ENCODE peak calls at places on chromosomes 2 and 18, in six cellular contexts. One of them, this sample, is unnamed. For H3K27me3 and H3K4me1, the result is how much of the 10 kb centered on the place peaks cover.

GRCh38 chr2:121524650-121525425 is 5.8 kb upstream of the RNU4ATAC start:
- DNase-seq in GM23338: no peak
- DNase-seq in CD8-positive, alpha-beta memory T cell: no peak
- DNase-seq in HepG2: no peak
- DNase-seq in sigmoid colon: no peak
- DNase-seq in K562: peak
- DNase-seq in this sample: peak

GRCh38 chr2:229104026-229104425 is 167.1 kb downstream of the PID1 start:
- DNase-seq in GM23338: no peak
- DNase-seq in CD8-positive, alpha-beta memory T cell: no peak
- DNase-seq in HepG2: no peak
- DNase-seq in sigmoid colon: no peak
- DNase-seq in K562: no peak
- DNase-seq in this sample: no peak

GRCh38 chr2:47905454-47906260 is 641 bp downstream of the FBXO11 start:
- DNase-seq in GM23338: no peak
- DNase-seq in CD8-positive, alpha-beta memory T cell: peak
- DNase-seq in HepG2: no peak
- DNase-seq in sigmoid colon: peak
- DNase-seq in K562: peak
- DNase-seq in this sample: peak

GRCh38 chr18:41845563-41845962 is 109.5 kb upstream of the PIK3C3 start:
- DNase-seq in GM23338: no peak
- DNase-seq in CD8-positive, alpha-beta memory T cell: no peak
- DNase-seq in HepG2: no peak
- DNase-seq in sigmoid colon: no peak
- DNase-seq in K562: no peak
- DNase-seq in this sample: no peak

GRCh38 chr2:191234456-191234855 is 10.7 kb upstream of the MYO1B start:
- DNase-seq in GM23338: no peak
- DNase-seq in CD8-positive, alpha-beta memory T cell: no peak
- DNase-seq in HepG2: no peak
- DNase-seq in sigmoid colon: no peak
- DNase-seq in K562: no peak
- DNase-seq in this sample: no peak

GRCh38 chr2:217800433-217801114 is 202.2 kb downstream of the TNS1 start:
- DNase-seq in GM23338: no peak
- DNase-seq in CD8-positive, alpha-beta memory T cell: no peak
- DNase-seq in HepG2: no peak
- DNase-seq in sigmoid colon: peak
- DNase-seq in K562: no peak
- DNase-seq in this sample: no peak

GRCh38 chr2:238518127-238518827 is 91.5 kb downstream of the ASB1 start:
- DNase-seq in GM23338: no peak
- DNase-seq in CD8-positive, alpha-beta memory T cell: no peak
- DNase-seq in HepG2: peak
- DNase-seq in sigmoid colon: no peak
- DNase-seq in K562: no peak
- DNase-seq in this sample: no peak

GRCh38 chr18:2324459-2324858 is 246.8 kb downstream of the METTL4 start:
- DNase-seq in GM23338: no peak
- DNase-seq in CD8-positive, alpha-beta memory T cell: no peak
- DNase-seq in HepG2: no peak
- DNase-seq in sigmoid colon: no peak
- DNase-seq in K562: no peak
- DNase-seq in this sample: no peak

GRCh38 chr2:17759805-17760204 is 5.9 kb downstream of the GEN1 start:
- DNase-seq in GM23338: no peak
- DNase-seq in CD8-positive, alpha-beta memory T cell: no peak
- DNase-seq in HepG2: no peak
- DNase-seq in sigmoid colon: no peak
- DNase-seq in K562: no peak
- DNase-seq in this sample: no peak

GRCh38 chr2:46294185-46294836 is 2.9 kb upstream of the EPAS1 start:
- DNase-seq in GM23338: peak
- DNase-seq in CD8-positive, alpha-beta memory T cell: no peak
- DNase-seq in HepG2: no peak
- DNase-seq in sigmoid colon: no peak
- DNase-seq in K562: peak
- DNase-seq in this sample: no peak

GRCh38 chr2:222919841-222920609 is 59.2 kb downstream of the ACSL3 start:
- DNase-seq in GM23338: no peak
- DNase-seq in CD8-positive, alpha-beta memory T cell: no peak
- DNase-seq in HepG2: no peak
- DNase-seq in sigmoid colon: no peak
- DNase-seq in K562: peak
- DNase-seq in this sample: peak

GRCh38 chr2:72263043-72263780 is 115.5 kb upstream of the CYP26B1 start:
- DNase-seq in GM23338: no peak
- DNase-seq in CD8-positive, alpha-beta memory T cell: no peak
- DNase-seq in HepG2: no peak
- DNase-seq in sigmoid colon: no peak
- DNase-seq in K562: no peak
- DNase-seq in this sample: no peak

GRCh38 chr2:219415580-219416232 is 2.5 kb upstream of the DES start:
- DNase-seq in GM23338: no peak
- DNase-seq in CD8-positive, alpha-beta memory T cell: no peak
- DNase-seq in HepG2: no peak
- DNase-seq in sigmoid colon: peak
- DNase-seq in K562: peak
- DNase-seq in this sample: no peak

GRCh38 chr2:219416938-219417337 is 1.2 kb upstream of the DES start:
- DNase-seq in GM23338: no peak
- DNase-seq in CD8-positive, alpha-beta memory T cell: no peak
- DNase-seq in HepG2: no peak
- DNase-seq in sigmoid colon: no peak
- DNase-seq in K562: no peak
- DNase-seq in this sample: no peak

GRCh38 chr2:219417374-219417773 is 803 bp upstream of the DES start:
- DNase-seq in GM23338: no peak
- DNase-seq in CD8-positive, alpha-beta memory T cell: no peak
- DNase-seq in HepG2: no peak
- DNase-seq in sigmoid colon: peak
- DNase-seq in K562: peak
- DNase-seq in this sample: no peak

GRCh38 chr2:219414857-219415256 is 3.3 kb upstream of the DES start:
- DNase-seq in GM23338: no peak
- DNase-seq in CD8-positive, alpha-beta memory T cell: no peak
- DNase-seq in HepG2: no peak
- DNase-seq in sigmoid colon: no peak
- DNase-seq in K562: no peak
- DNase-seq in this sample: no peak

DNA sequence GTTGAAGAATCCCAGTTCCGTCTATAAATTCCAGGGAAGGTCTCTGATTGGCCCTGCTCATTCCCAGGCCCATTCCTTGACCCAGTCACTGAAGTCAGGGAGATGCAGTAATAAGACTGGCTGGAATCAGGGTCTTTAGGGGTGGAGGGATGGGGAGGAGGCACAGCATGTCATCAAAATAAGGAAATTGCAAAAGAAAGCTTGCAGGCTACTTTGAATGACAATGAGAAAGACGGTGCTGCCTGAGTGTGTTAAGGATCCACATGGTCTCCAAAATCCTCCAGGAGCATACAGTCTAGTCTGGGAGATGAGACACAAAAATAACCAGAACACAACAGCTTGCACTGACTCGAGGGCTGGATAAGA is 2.0 kb upstream of the DES start:
- DNase-seq in GM23338: peak
- DNase-seq in CD8-positive, alpha-beta memory T cell: no peak
- DNase-seq in HepG2: no peak
- DNase-seq in sigmoid colon: no peak
- DNase-seq in K562: no peak
- DNase-seq in this sample: no peak
- H3K27me3 ChIP-seq in GM23338: under half
- H3K27me3 ChIP-seq in CD8-positive, alpha-beta memory T cell: under half
- H3K27me3 ChIP-seq in HepG2: under half
- H3K27me3 ChIP-seq in sigmoid colon: under half
- H3K27me3 ChIP-seq in K562: under half
- H3K27me3 ChIP-seq in this sample: under half

GRCh38 chr2:8636041-8636491 is 45.8 kb upstream of the ID2 start:
- DNase-seq in GM23338: no peak
- DNase-seq in CD8-positive, alpha-beta memory T cell: no peak
- DNase-seq in HepG2: no peak
- DNase-seq in sigmoid colon: peak
- DNase-seq in K562: peak
- DNase-seq in this sample: no peak

GRCh38 chr2:8632755-8633154 is 49.1 kb upstream of the ID2 start:
- DNase-seq in GM23338: no peak
- DNase-seq in CD8-positive, alpha-beta memory T cell: no peak
- DNase-seq in HepG2: no peak
- DNase-seq in sigmoid colon: no peak
- DNase-seq in K562: no peak
- DNase-seq in this sample: no peak

GRCh38 chr2:8634466-8635172 is 47.2 kb upstream of the ID2 start:
- DNase-seq in GM23338: no peak
- DNase-seq in CD8-positive, alpha-beta memory T cell: no peak
- DNase-seq in HepG2: no peak
- DNase-seq in sigmoid colon: no peak
- DNase-seq in K562: no peak
- DNase-seq in this sample: no peak

GRCh38 chr2:8633186-8633734 is 48.6 kb upstream of the ID2 start:
- DNase-seq in GM23338: no peak
- DNase-seq in CD8-positive, alpha-beta memory T cell: no peak
- DNase-seq in HepG2: no peak
- DNase-seq in sigmoid colon: no peak
- DNase-seq in K562: no peak
- DNase-seq in this sample: no peak

DNA sequence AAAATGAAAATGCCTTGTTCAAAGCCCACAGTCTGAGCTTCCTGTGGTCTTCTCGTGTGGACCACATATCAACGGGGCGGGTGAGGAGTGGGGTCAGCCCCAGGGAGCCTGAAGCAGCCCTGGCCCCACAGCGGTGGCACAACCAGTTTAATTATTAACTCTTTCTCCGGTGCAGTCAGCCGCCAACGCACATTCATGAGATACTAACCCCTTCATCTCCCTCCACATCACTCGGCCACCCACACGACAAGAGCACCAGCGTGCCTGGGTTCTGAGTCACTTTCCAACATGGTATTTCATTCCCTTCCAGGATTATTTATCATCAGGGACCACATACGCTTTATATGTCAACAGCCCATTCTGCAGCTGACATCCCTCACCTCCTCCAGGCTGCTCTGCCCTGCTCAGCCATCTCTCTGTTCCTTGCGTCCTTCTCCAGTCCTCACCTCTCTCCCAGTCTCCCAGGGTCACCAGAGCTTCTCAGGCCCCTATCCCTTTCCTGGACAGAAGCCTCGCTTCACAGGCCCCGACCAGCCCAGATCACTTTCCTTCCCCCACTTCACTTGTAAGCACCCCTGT is 48.0 kb upstream of the ID2 start:
- DNase-seq in GM23338: no peak
- DNase-seq in CD8-positive, alpha-beta memory T cell: no peak
- DNase-seq in HepG2: peak
- DNase-seq in sigmoid colon: no peak
- DNase-seq in K562: no peak
- DNase-seq in this sample: no peak
- H3K4me3 ChIP-seq in GM23338: no peak
- H3K4me3 ChIP-seq in CD8-positive, alpha-beta memory T cell: no peak
- H3K4me3 ChIP-seq in HepG2: no peak
- H3K4me3 ChIP-seq in sigmoid colon: no peak
- H3K4me3 ChIP-seq in K562: no peak
- H3K4me3 ChIP-seq in this sample: no peak

GRCh38 chr2:64838817-64839216 is 150.4 kb upstream of the SLC1A4 start:
- DNase-seq in GM23338: no peak
- DNase-seq in CD8-positive, alpha-beta memory T cell: no peak
- DNase-seq in HepG2: no peak
- DNase-seq in sigmoid colon: no peak
- DNase-seq in K562: no peak
- DNase-seq in this sample: peak

GRCh38 chr2:64837116-64837704 is 152.0 kb upstream of the SLC1A4 start:
- DNase-seq in GM23338: no peak
- DNase-seq in CD8-positive, alpha-beta memory T cell: no peak
- DNase-seq in HepG2: no peak
- DNase-seq in sigmoid colon: no peak
- DNase-seq in K562: no peak
- DNase-seq in this sample: peak

GRCh38 chr2:64839844-64840243 is 149.4 kb upstream of the SLC1A4 start:
- DNase-seq in GM23338: no peak
- DNase-seq in CD8-positive, alpha-beta memory T cell: no peak
- DNase-seq in HepG2: no peak
- DNase-seq in sigmoid colon: no peak
- DNase-seq in K562: no peak
- DNase-seq in this sample: no peak

GRCh38 chr2:64836566-64836965 is 152.6 kb upstream of the SLC1A4 start:
- DNase-seq in GM23338: no peak
- DNase-seq in CD8-positive, alpha-beta memory T cell: no peak
- DNase-seq in HepG2: peak
- DNase-seq in sigmoid colon: no peak
- DNase-seq in K562: no peak
- DNase-seq in this sample: no peak

GRCh38 chr2:64837925-64838641 is 151.1 kb upstream of the SLC1A4 start:
- DNase-seq in GM23338: no peak
- DNase-seq in CD8-positive, alpha-beta memory T cell: no peak
- DNase-seq in HepG2: no peak
- DNase-seq in sigmoid colon: peak
- DNase-seq in K562: no peak
- DNase-seq in this sample: no peak
- H3K4me1 ChIP-seq in GM23338: under half
- H3K4me1 ChIP-seq in CD8-positive, alpha-beta memory T cell: under half
- H3K4me1 ChIP-seq in HepG2: half or more
- H3K4me1 ChIP-seq in sigmoid colon: under half
- H3K4me1 ChIP-seq in K562: under half
- H3K4me1 ChIP-seq in this sample: under half

GRCh38 chr2:110820128-110820527 is 87.8 kb downstream of the ACOXL start:
- DNase-seq in GM23338: no peak
- DNase-seq in CD8-positive, alpha-beta memory T cell: no peak
- DNase-seq in HepG2: no peak
- DNase-seq in sigmoid colon: no peak
- DNase-seq in K562: no peak
- DNase-seq in this sample: no peak

GRCh38 chr2:110818767-110819481 is 86.6 kb downstream of the ACOXL start:
- DNase-seq in GM23338: peak
- DNase-seq in CD8-positive, alpha-beta memory T cell: no peak
- DNase-seq in HepG2: no peak
- DNase-seq in sigmoid colon: no peak
- DNase-seq in K562: no peak
- DNase-seq in this sample: peak

GRCh38 chr2:110827518-110827917 is 95.1 kb downstream of the ACOXL start:
- DNase-seq in GM23338: no peak
- DNase-seq in CD8-positive, alpha-beta memory T cell: no peak
- DNase-seq in HepG2: no peak
- DNase-seq in sigmoid colon: no peak
- DNase-seq in K562: no peak
- DNase-seq in this sample: no peak

GRCh38 chr2:110819711-110820110 is 87.3 kb downstream of the ACOXL start:
- DNase-seq in GM23338: no peak
- DNase-seq in CD8-positive, alpha-beta memory T cell: no peak
- DNase-seq in HepG2: no peak
- DNase-seq in sigmoid colon: no peak
- DNase-seq in K562: no peak
- DNase-seq in this sample: no peak

DNA sequence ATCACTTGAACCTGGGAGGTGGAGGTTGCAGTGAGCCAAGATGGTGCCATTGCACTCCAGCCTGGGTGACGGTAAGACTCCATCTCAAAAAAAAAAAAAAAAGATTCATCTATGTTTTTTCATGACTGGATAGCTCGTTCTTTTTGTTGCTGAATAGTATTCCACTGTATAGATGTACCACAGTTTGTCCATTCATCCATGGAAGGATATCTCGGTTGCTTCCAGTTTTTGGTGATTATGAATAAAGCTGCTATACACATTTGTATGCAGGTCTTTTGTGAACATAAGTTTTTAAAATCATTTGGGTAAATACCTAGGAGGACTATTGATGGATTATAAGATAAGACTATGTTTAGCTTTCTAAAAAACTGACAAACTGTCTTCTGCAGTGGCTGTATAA is 90.8 kb downstream of the ACOXL start:
- DNase-seq in GM23338: no peak
- DNase-seq in CD8-positive, alpha-beta memory T cell: no peak
- DNase-seq in HepG2: no peak
- DNase-seq in sigmoid colon: no peak
- DNase-seq in K562: no peak
- DNase-seq in this sample: no peak
- H3K27me3 ChIP-seq in GM23338: under half
- H3K27me3 ChIP-seq in CD8-positive, alpha-beta memory T cell: under half
- H3K27me3 ChIP-seq in HepG2: under half
- H3K27me3 ChIP-seq in sigmoid colon: under half
- H3K27me3 ChIP-seq in K562: under half
- H3K27me3 ChIP-seq in this sample: under half